ENCODE peak calls at places on chromosomes 16 and 17, in five cellular contexts. L, Q, K, V and H are unnamed samples.

GRCh38 chr17:80850109-80850508 is 141.5 kb upstream of the CHMP6 start:
- DNase-seq in V (no peak), K (no peak), Q (no peak), L (no peak), H (no peak)

GRCh38 chr17:72255481-72255880 is 134.7 kb downstream of the SOX9 start:
- DNase-seq in K (no peak), Q (no peak), V (no peak), L (no peak), H (no peak)

GRCh38 chr17:40410082-40410481 is 7.6 kb downstream of the TOP2A start:
- DNase-seq in L (no peak), Q (no peak), V (no peak), K (no peak), H (no peak)

GRCh38 chr16:68234188-68235104 is 1.5 kb downstream of the ESRP2 start:
- DNase-seq in L (peak; percentile 49), Q (no peak), K (no peak), V (peak; percentile 80), H (peak; percentile 44)

GRCh38 chr17:6097005-6097279 is 26.8 kb downstream of the WSCD1 start:
- DNase-seq in L (no peak), V (no peak), Q (no peak), K (no peak), H (no peak)

GRCh38 chr17:4368341-4368740 is 1.9 kb upstream of the UBE2G1 start:
- DNase-seq in K (no peak), Q (no peak), V (no peak), L (no peak), H (no peak)

GRCh38 chr16:80900593-80900954 is 96.2 kb upstream of the CDYL2 start:
- DNase-seq in K (no peak), L (no peak), Q (no peak), V (no peak), H (no peak)

GRCh38 chr16:73846292-73846849 is 450.2 kb upstream of the PSMD7 start:
- DNase-seq in Q (no peak), L (no peak), K (no peak), V (peak; percentile 47), H (no peak)

GRCh38 chr16:56637814-56638750 is at the start of gene MT1A:
- DNase-seq in K (no peak), V (peak; percentile 81), Q (peak; percentile 54), L (peak; percentile 89), H (no peak)

GRCh38 chr16:88045820-88046303 is 94.6 kb downstream of the BANP start:
- DNase-seq in K (no peak), Q (no peak), V (no peak), L (peak; percentile 36), H (no peak)

GRCh38 chr16:84270531-84270930 is 24.1 kb upstream of the WFDC1 start:
- DNase-seq in V (no peak), K (no peak), L (no peak), Q (no peak), H (no peak)

GRCh38 chr16:53052519-53053501 is at the start of gene CHD9NB:
- DNase-seq in V (no peak), L (no peak), K (peak; percentile 44), Q (peak; percentile 92), H (peak; percentile 86)

GRCh38 chr17:38912221-38912813 is 13.1 kb upstream of the LASP1NB start:
- DNase-seq in V (no peak), L (peak; percentile 48), K (no peak), Q (no peak), H (no peak)

GRCh38 chr17:13888043-13888442 is 181.3 kb upstream of the COX10 start:
- DNase-seq in K (no peak), Q (peak; percentile 39), L (no peak), V (no peak), H (peak; percentile 2)

GRCh38 chr16:74601131-74601871 is 5.6 kb downstream of the GLG1 start:
- DNase-seq in K (no peak), L (no peak), Q (no peak), V (no peak), H (no peak)

GRCh38 chr17:4048218-4048617 is 84.0 kb upstream of the ATP2A3 start:
- DNase-seq in Q (peak; percentile 27), V (no peak), K (no peak), L (no peak), H (no peak)

GRCh38 chr16:64238576-64238975 is 883.3 kb downstream of the CDH11 start:
- DNase-seq in Q (peak; percentile 46), L (no peak), K (no peak), V (no peak), H (no peak)

GRCh38 chr16:27174798-27175197 is 28.5 kb upstream of the KDM8 start:
- DNase-seq in K (no peak), V (no peak), Q (peak; percentile 82), L (no peak), H (peak; percentile 9)

GRCh38 chr16:56576585-56577299 is 11.9 kb downstream of the MT4 start:
- DNase-seq in V (peak; percentile 94), Q (peak; percentile 39), L (peak; percentile 79), K (peak; percentile 87), H (peak; percentile 24)

GRCh38 chr17:12619444-12620199 is 46.1 kb upstream of the MYOCD start:
- DNase-seq in V (no peak), K (no peak), L (no peak), Q (peak; percentile 75), H (no peak)

GRCh38 chr16:80803341-80804060 is 897 bp downstream of the CDYL2 start:
- DNase-seq in K (no peak), Q (peak; percentile 18), L (peak; percentile 55), V (peak; percentile 81), H (no peak)

GRCh38 chr16:1057252-1057932 is 15.2 kb upstream of the SSTR5 start:
- DNase-seq in K (peak; percentile 25), V (peak; percentile 95), Q (no peak), L (peak; percentile 65), H (no peak)

GRCh38 chr16:84520778-84521770 is 16.6 kb upstream of the MEAK7 start:
- DNase-seq in Q (no peak), V (no peak), K (no peak), L (peak; percentile 14), H (no peak)

GRCh38 chr17:47733414-47734288 is 615 bp downstream of the TBX21 start:
- DNase-seq in L (peak; percentile 42), K (no peak), Q (no peak), V (no peak), H (no peak)
- H3K4me3 ChIP-seq in L (peak overlapping the region; percentile 35), K (peak overlapping the region; percentile 46), Q (no peak overlapping the region), V (peak overlapping the region; percentile 28), H (peak overlapping the region; percentile 9)

DNA sequence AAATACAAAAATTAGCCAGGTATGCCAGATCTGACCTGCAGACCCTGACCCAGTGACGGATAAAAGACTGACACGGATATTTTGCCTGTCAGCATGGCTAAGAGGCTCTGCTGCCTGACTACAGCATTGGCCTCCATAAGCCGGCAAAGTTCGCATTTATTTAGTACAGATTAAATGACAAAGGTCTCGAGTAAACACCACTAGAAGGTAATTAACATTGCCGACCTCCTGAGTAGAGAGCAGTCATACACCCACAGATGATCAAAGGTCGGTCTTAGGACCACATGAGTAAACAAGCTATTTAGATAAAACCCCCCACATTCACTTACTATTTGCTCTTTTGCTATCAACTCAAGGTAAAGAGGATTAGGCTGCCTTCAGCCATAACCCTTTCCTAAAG is 55.7 kb downstream of the KNOP1 start:
- DNase-seq in V (no peak), Q (no peak), L (no peak), K (no peak), H (no peak)
- H3K4me3 ChIP-seq in V (no peak overlapping the region), Q (no peak overlapping the region), L (no peak overlapping the region), K (no peak overlapping the region), H (no peak overlapping the region)

DNA sequence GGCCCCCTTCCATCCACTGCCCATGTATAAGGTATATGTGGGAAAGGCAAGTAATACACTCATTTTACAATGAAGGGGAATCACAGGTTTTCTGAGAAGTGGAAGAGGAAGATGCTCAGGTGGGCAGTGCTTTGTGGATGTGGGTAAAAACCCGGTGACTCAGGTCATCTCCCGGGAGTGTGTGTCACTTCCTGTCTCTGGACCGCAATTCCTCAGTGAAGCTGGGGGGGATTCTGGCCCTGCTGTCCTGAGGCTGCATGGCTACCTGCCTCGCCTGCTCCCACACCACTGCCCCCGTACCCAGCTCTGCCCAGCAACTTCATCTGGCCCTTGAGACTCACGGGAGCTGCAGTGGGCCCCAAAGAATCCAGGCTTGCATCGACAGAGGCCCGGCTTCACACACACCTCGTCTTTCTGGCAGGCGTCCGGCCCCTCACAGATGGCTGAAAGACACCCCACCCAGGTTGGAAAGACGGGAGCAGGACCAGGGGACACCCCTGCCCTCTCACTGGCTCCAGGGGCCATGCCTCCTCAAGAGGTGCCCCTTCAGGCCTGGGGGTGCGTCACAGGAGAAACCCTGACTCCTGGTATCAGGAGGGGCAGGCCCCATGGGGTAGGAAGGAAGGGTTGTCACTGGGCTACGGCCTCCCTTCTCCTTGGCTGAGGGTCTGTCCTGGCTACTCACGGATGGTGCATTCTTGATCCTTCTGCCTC is 882 bp downstream of the SCARF1 start:
- DNase-seq in L (no peak), Q (peak; percentile 67), V (no peak), K (no peak), H (no peak)
- H3K4me3 ChIP-seq in L (no peak overlapping the region), Q (no peak overlapping the region), V (no peak overlapping the region), K (peak overlapping the region; percentile 50), H (no peak overlapping the region)

GRCh38 chr17:15263680-15264079 is 1.4 kb downstream of the PMP22 start:
- DNase-seq in L (no peak), Q (no peak), V (no peak), K (no peak), H (no peak)

GRCh38 chr17:15266325-15266950 is 1.3 kb upstream of the PMP22 start:
- DNase-seq in Q (no peak), L (no peak), K (no peak), V (peak; percentile 22), H (no peak)

GRCh38 chr17:15263206-15263579 is 1.9 kb downstream of the PMP22 start:
- DNase-seq in K (no peak), L (peak; percentile 95), V (no peak), Q (peak; percentile 91), H (no peak)

GRCh38 chr17:15264542-15264941 is 584 bp downstream of the PMP22 start:
- DNase-seq in Q (no peak), V (no peak), L (peak; percentile 57), K (no peak), H (no peak)

DNA sequence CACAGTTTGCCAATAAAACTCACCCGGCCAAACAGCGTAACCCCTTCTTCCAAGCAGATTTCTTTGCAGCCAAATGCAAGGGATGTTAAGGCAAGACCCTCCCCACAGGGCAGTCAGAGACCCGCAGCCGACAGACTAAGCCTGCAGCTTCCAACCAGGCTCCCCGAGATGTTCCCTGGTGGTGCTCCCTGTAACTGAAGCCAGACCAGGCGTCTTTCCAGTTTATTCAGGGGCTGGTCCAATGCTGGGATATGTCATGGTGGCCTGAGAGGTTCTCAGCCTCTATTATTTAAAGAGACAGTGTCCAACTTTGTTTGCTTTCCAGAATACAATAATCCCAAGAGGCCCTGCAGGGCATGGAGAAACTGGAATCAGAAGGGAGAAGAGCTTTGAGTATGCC is at the start of gene PMP22:
- DNase-seq in Q (no peak), L (peak; percentile 65), K (no peak), V (no peak), H (no peak)
- H3K4me3 ChIP-seq in Q (peak within 1 kb of the TSS; percentile 21), L (no peak within 1 kb of the TSS), K (no peak within 1 kb of the TSS), V (no peak within 1 kb of the TSS), H (no peak within 1 kb of the TSS)

GRCh38 chr17:58631523-58632323 is 60.1 kb downstream of the TEX14 start:
- DNase-seq in K (peak; percentile 97), L (peak; percentile 97), Q (peak; percentile 99), V (peak; percentile 95), H (peak; percentile 99)
- H3K4me3 ChIP-seq in K (peak overlapping the region; percentile 60), L (peak overlapping the region; percentile 86), Q (peak overlapping the region; percentile 43), V (peak overlapping the region; percentile 44), H (peak overlapping the region; percentile 29)

GRCh38 chr17:76271669-76272540 is 6.8 kb downstream of the UBALD2 start:
- DNase-seq in L (no peak), K (no peak), Q (no peak), V (peak; percentile 67), H (no peak)
- H3K4me3 ChIP-seq in L (no peak overlapping the region), K (no peak overlapping the region), Q (no peak overlapping the region), V (no peak overlapping the region), H (no peak overlapping the region)